ENCODE peak calls at places on chromosomes 13 and 19, in eight cellular contexts. F is HCT116; M is fibroblast of the conjunctiva; E is stimulated activated CD4-positive, alpha-beta T cell treated with anti-CD3 and anti-CD28 coated beads, Interleukin-12 subunit alpha, Interleukin-12 subunit beta, amount 100 ng/mL, for 4 hours; T is HTR-8/SVneo; G is G401; U is T follicular helper cell; Z is breast epithelium. C is an unnamed sample.

GRCh38 chr13:34159946-34160345 is 342.0 kb downstream of the RFC3 start:
- DNase-seq in F (no peak), M (no peak), E (no peak), T (no peak), G (no peak), U (no peak), Z (no peak), C (no peak)

GRCh38 chr19:5542665-5543064 is 25.1 kb downstream of the TINCR start:
- DNase-seq in F (no peak), M (no peak), E (no peak), T (no peak), G (no peak), U (no peak), Z (no peak), C (no peak)

GRCh38 chr19:10836478-10837325 is 690 bp upstream of the TMED1 start:
- DNase-seq in F (peak), M (peak), E (peak), T (peak), G (no peak), U (peak), Z (no peak), C (peak)

GRCh38 chr19:31535691-31536460 is 186.6 kb upstream of the TSHZ3 start:
- DNase-seq in F (no peak), M (no peak), E (no peak), T (no peak), G (no peak), U (no peak), Z (no peak), C (no peak)

GRCh38 chr13:21897140-21897539 is 226.3 kb downstream of the FGF9 start:
- DNase-seq in F (no peak), M (no peak), E (no peak), T (no peak), G (no peak), U (no peak), Z (no peak), C (no peak)

GRCh38 chr19:903266-903797 is 9.7 kb downstream of the R3HDM4 start:
- DNase-seq in F (no peak), M (no peak), E (no peak), T (no peak), G (no peak), U (no peak), Z (no peak), C (no peak)

GRCh38 chr19:44747739-44748425 is 626 bp upstream of the BCL3 start:
- DNase-seq in F (no peak), M (no peak), E (peak), T (peak), G (peak), U (no peak), Z (peak), C (peak)

GRCh38 chr13:29707876-29708543 is 112.5 kb upstream of the SLC7A1 start:
- DNase-seq in F (peak), M (peak), E (peak), T (peak), G (peak), U (peak), Z (no peak), C (no peak)

GRCh38 chr13:51246411-51247298 is 24.5 kb downstream of the FAM124A start:
- DNase-seq in F (no peak), M (no peak), E (no peak), T (no peak), G (peak), U (no peak), Z (peak), C (no peak)

GRCh38 chr13:76023644-76024043 is 387.5 kb downstream of the LMO7 start:
- DNase-seq in F (no peak), M (no peak), E (no peak), T (no peak), G (no peak), U (no peak), Z (no peak), C (no peak)

GRCh38 chr19:24051516-24051915 is 35.5 kb upstream of the ZNF254 start:
- DNase-seq in F (no peak), M (no peak), E (no peak), T (no peak), G (no peak), U (no peak), Z (no peak), C (no peak)

GRCh38 chr13:46553886-46554855 is 1.2 kb downstream of the LRCH1 start:
- DNase-seq in F (peak), M (peak), E (peak), T (peak), G (peak), U (peak), Z (peak), C (peak)

GRCh38 chr13:96065851-96066250 is 12.7 kb upstream of the UGGT2 start:
- DNase-seq in F (no peak), M (no peak), E (no peak), T (no peak), G (no peak), U (no peak), Z (no peak), C (no peak)

GRCh38 chr13:79171131-79172061 is 234.7 kb downstream of the RBM26 start:
- DNase-seq in F (no peak), M (no peak), E (no peak), T (no peak), G (no peak), U (no peak), Z (no peak), C (no peak)